ENCODE peak calls at places on chromosomes 7 and 10, in seven cellular contexts. R is fibroblast of lung, E is Karpas-422, Q is MM.1S, S is OCI-LY7, I is HCT116, J is neuronal stem cell. G is an unnamed sample. For H3K9me3, the result is how much of the 10 kb centered on the place peaks cover.

GRCh38 chr7:74598558-74598957 is 59.0 kb upstream of the GTF2I start:
- DNase-seq in E (no peak), R (peak), Q (no peak), I (no peak), S (no peak), J (no peak), G (peak)

GRCh38 chr10:58267713-58268453 is at the start of gene IPMK:
- DNase-seq in S (peak), E (peak), J (peak), R (peak), Q (peak), I (peak), G (peak)

GRCh38 chr7:154231732-154232131 is 179.5 kb downstream of the DPP6 start:
- DNase-seq in E (peak), S (peak), J (peak), I (no peak), R (no peak), Q (peak), G (peak)

GRCh38 chr7:123296965-123297364 is 97.2 kb upstream of the SLC13A1 start:
- DNase-seq in R (no peak), S (no peak), J (no peak), Q (no peak), I (no peak), E (no peak), G (no peak)

GRCh38 chr7:80478683-80479082 is 33.2 kb downstream of the GNAT3 start:
- DNase-seq in I (no peak), E (no peak), R (peak), J (no peak), S (no peak), Q (no peak), G (peak)

GRCh38 chr10:5590816-5591215 is 66.1 kb downstream of the CALML3 start:
- DNase-seq in R (no peak), I (no peak), J (no peak), E (no peak), S (no peak), Q (no peak), G (no peak)

GRCh38 chr7:30831936-30832335 is 60.7 kb downstream of the MINDY4 start:
- DNase-seq in R (no peak), E (no peak), S (no peak), J (no peak), Q (no peak), I (no peak), G (no peak)

GRCh38 chr10:124279882-124280281 is 138.8 kb downstream of the OAT start:
- DNase-seq in Q (no peak), R (no peak), J (no peak), E (no peak), S (no peak), I (no peak), G (no peak)

GRCh38 chr7:149294641-149295480 is 32.9 kb downstream of the ZNF783 start:
- DNase-seq in E (no peak), I (no peak), J (no peak), Q (no peak), S (no peak), R (no peak), G (no peak)

GRCh38 chr7:6227294-6227846 is 45.1 kb downstream of the CYTH3 start:
- DNase-seq in S (no peak), Q (no peak), R (peak), J (no peak), I (no peak), E (no peak), G (peak)

GRCh38 chr10:87816842-87817178 is 1.2 kb downstream of the ATAD1 start:
- DNase-seq in R (peak), Q (peak), S (no peak), J (no peak), I (no peak), E (no peak), G (peak)

GRCh38 chr7:102978280-102978679 is 65.5 kb downstream of the LRRC17 start:
- DNase-seq in R (peak), E (no peak), S (no peak), I (peak), Q (no peak), J (no peak), G (peak)

GRCh38 chr10:122083478-122084025 is 94.6 kb downstream of the TACC2 start:
- DNase-seq in R (no peak), J (no peak), I (no peak), Q (no peak), S (no peak), E (no peak), G (no peak)

GRCh38 chr7:46658281-46658680 is 737.2 kb upstream of the IGFBP3 start:
- DNase-seq in R (no peak), E (no peak), I (no peak), S (no peak), J (no peak), Q (no peak), G (peak)

GRCh38 chr7:36308031-36308430 is 81.6 kb upstream of the ANLN start:
- DNase-seq in I (no peak), J (no peak), R (no peak), S (no peak), Q (no peak), E (no peak), G (peak)

GRCh38 chr10:44182909-44183308 is 202.0 kb downstream of the CXCL12 start:
- DNase-seq in S (no peak), E (no peak), I (no peak), J (no peak), Q (no peak), R (no peak), G (no peak)

GRCh38 chr7:11727864-11728263 is 104.1 kb downstream of the THSD7A start:
- DNase-seq in I (no peak), J (no peak), E (no peak), R (peak), Q (no peak), S (no peak), G (peak)

GRCh38 chr10:14327535-14327934 is 3.2 kb downstream of the FRMD4A start:
- DNase-seq in S (no peak), J (no peak), R (no peak), Q (no peak), E (no peak), I (no peak), G (no peak)

GRCh38 chr10:121244791-121245190 is 353.5 kb downstream of the FGFR2 start:
- DNase-seq in E (no peak), R (no peak), S (no peak), J (no peak), I (no peak), Q (no peak), G (no peak)

GRCh38 chr10:114195079-114195478 is 15.9 kb downstream of the TDRD1 start:
- DNase-seq in Q (peak), R (no peak), E (no peak), J (no peak), S (no peak), I (no peak), G (no peak)

GRCh38 chr7:27125986-27126394 is 4.6 kb downstream of the HOXA4 start:
- DNase-seq in E (no peak), S (no peak), J (no peak), R (no peak), I (no peak), Q (no peak), G (no peak)

GRCh38 chr10:110852897-110853296 is 18.8 kb upstream of the PDCD4 start:
- DNase-seq in I (no peak), Q (no peak), R (no peak), E (no peak), J (no peak), S (no peak), G (peak)

GRCh38 chr10:75067272-75067671 is 44.2 kb upstream of the SAMD8 start:
- DNase-seq in E (no peak), R (no peak), J (no peak), S (no peak), I (no peak), Q (no peak), G (no peak)

GRCh38 chr7:40848541-40849221 is 713.9 kb downstream of the SUGCT start:
- DNase-seq in J (no peak), R (peak), E (no peak), Q (no peak), I (no peak), S (no peak), G (no peak)

GRCh38 chr10:48252354-48252650 is 22.2 kb downstream of the FRMPD2 start:
- DNase-seq in Q (no peak), I (no peak), J (no peak), R (no peak), E (no peak), S (no peak), G (no peak)

GRCh38 chr7:47422631-47423030 is 159.3 kb downstream of the TNS3 start:
- DNase-seq in Q (no peak), R (peak), I (no peak), J (no peak), S (no peak), E (no peak), G (no peak)

GRCh38 chr10:114708717-114709352 is 50.8 kb upstream of the ABLIM1 start:
- DNase-seq in Q (no peak), R (peak), J (no peak), I (peak), E (no peak), S (no peak), G (peak)

GRCh38 chr10:76150886-76151288 is 719.5 kb downstream of the LRMDA start:
- DNase-seq in R (no peak), E (no peak), Q (no peak), J (peak), I (no peak), S (no peak), G (no peak)

GRCh38 chr7:116706668-116707126 is 34.7 kb downstream of the MET start:
- DNase-seq in E (no peak), Q (no peak), R (peak), I (peak), J (no peak), S (no peak), G (peak)

GRCh38 chr7:16695621-16696237 is 49.7 kb downstream of the BZW2 start:
- DNase-seq in J (peak), I (peak), E (peak), R (peak), S (peak), Q (peak), G (peak)

GRCh38 chr10:131553581-131553980 is 242.1 kb upstream of the TCERG1L start:
- DNase-seq in Q (no peak), I (no peak), E (no peak), R (no peak), J (no peak), S (no peak), G (no peak)

GRCh38 chr10:95363303-95363912 is 72.6 kb upstream of the PDLIM1 start:
- DNase-seq in J (peak), R (peak), S (peak), I (peak), Q (peak), E (peak), G (peak)

GRCh38 chr7:115300228-115300870 is 378.5 kb downstream of the MDFIC start:
- DNase-seq in I (no peak), R (peak), J (no peak), S (no peak), E (no peak), Q (no peak), G (peak)

GRCh38 chr7:517848-518629 is 1.6 kb downstream of the PDGFA start:
- DNase-seq in S (no peak), R (peak), I (no peak), Q (no peak), E (no peak), J (peak), G (peak)

GRCh38 chr10:51162002-51162401 is 87.7 kb downstream of the PRKG1 start:
- DNase-seq in S (no peak), J (peak), R (peak), E (no peak), I (no peak), Q (no peak), G (no peak)

GRCh38 chr10:73338801-73339368 is 19.8 kb downstream of the CFAP70 start:
- DNase-seq in I (peak), R (no peak), E (peak), Q (no peak), J (no peak), S (no peak), G (peak)

GRCh38 chr10:17169807-17170206 is 31.7 kb downstream of the TRDMT1 start:
- DNase-seq in S (no peak), Q (no peak), E (no peak), I (no peak), J (no peak), R (no peak), G (no peak)

GRCh38 chr10:17174626-17175025 is 26.8 kb downstream of the TRDMT1 start:
- DNase-seq in I (no peak), J (no peak), R (no peak), S (no peak), E (no peak), Q (no peak), G (peak)

GRCh38 chr10:17166699-17167098 is 34.8 kb downstream of the TRDMT1 start:
- DNase-seq in E (no peak), Q (no peak), S (no peak), I (no peak), R (no peak), J (no peak), G (no peak)

GRCh38 chr10:17175551-17175950 is 25.9 kb downstream of the TRDMT1 start:
- DNase-seq in E (no peak), R (no peak), S (no peak), J (no peak), I (no peak), Q (no peak), G (peak)

GRCh38 chr10:17171131-17171530 is 30.3 kb downstream of the TRDMT1 start:
- DNase-seq in S (no peak), J (peak), Q (no peak), I (no peak), E (no peak), R (peak), G (no peak)
- H2AFZ ChIP-seq in S (no peak), J (no peak), Q (no peak), I (no peak), E (no peak), R (peak), G (no peak)

GRCh38 chr10:93867481-93867880 is 26.3 kb upstream of the SLC35G1 start:
- DNase-seq in Q (no peak), S (no peak), I (no peak), E (no peak), J (no peak), R (no peak), G (no peak)
- H3K9me3 ChIP-seq in Q (under half), S (under half), I (under half), E (under half), J (under half), R (under half), G (under half)

DNA sequence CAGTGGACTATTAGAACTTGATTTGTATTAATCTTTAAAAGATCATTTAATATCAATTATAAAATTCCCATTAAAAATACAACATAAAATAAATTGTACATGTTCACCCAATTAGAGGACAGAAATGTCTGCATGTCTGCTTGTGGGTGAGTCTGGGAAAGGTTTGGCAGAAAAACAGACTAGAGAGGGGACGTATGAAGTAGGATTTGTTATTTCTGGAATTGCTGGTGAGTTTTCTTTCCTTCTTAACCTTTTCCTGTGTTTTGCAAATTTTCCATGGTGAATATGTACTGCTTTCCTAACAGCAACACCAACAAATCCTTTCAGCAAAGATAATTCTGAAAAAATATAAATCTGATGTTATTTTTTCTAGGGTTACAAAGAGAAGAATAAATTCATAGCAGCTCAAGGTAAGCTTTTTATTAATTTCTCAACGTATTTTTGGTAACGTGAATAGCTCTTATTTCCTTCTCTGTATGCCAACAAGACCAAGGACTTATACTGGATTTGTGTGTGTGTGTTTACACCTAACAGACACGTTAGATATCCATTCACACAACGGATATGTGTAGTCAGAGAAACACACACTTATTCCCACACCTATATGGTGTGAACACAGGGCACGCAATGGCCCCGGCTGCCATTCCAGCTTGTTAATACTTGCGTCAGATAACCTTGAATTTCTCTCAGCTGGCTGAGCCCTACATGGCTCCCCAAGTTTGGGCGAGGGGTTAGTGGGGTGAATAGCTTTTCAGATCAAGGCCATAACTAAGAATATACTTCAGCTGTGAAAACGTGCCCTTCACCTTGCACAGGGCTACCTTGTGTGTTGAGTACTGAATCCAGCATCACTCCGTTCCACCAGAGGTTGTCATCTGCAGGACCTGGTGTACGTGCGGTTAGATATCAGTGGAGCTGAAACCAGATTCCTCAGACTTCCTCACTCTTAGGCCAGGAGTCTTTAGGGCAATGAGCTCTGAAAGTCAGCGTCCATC is 64.6 kb downstream of the MKI67 start:
- DNase-seq in R (no peak), S (no peak), Q (no peak), E (no peak), J (no peak), I (no peak), G (no peak)
- H2AFZ ChIP-seq in R (no peak), S (no peak), Q (no peak), E (peak), J (peak), I (no peak), G (no peak)

GRCh38 chr7:57651006-57651405 is 201.0 kb downstream of the ZNF716 start:
- DNase-seq in J (no peak), E (no peak), Q (no peak), I (no peak), S (no peak), R (no peak), G (no peak)
- H3K9me3 ChIP-seq in J (under half), E (under half), Q (under half), I (under half), S (under half), R (under half), G (under half)

DNA sequence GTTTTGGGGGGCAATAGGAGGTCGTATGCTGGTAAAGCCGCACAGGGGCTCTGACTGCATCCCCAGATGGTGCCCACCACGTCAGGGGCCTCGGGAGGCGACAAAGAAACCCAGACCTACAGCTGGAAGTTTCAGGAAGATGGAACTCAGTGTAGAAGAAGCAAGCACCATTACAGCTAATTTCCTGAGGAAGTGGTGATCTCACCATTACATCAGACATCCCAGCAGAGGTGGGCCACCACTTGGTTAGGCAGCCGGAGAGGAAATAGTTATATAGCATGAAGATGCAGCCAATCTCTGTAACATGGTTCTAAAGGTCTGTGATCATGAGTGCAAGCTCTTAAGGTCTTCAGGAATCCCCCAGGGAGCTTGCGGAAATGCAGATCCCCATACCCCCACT is 127.3 kb upstream of the PCBD1 start:
- DNase-seq in Q (no peak), R (no peak), S (no peak), J (no peak), I (no peak), E (no peak), G (no peak)
- H2AFZ ChIP-seq in Q (no peak), R (no peak), S (no peak), J (no peak), I (no peak), E (no peak), G (no peak)

DNA sequence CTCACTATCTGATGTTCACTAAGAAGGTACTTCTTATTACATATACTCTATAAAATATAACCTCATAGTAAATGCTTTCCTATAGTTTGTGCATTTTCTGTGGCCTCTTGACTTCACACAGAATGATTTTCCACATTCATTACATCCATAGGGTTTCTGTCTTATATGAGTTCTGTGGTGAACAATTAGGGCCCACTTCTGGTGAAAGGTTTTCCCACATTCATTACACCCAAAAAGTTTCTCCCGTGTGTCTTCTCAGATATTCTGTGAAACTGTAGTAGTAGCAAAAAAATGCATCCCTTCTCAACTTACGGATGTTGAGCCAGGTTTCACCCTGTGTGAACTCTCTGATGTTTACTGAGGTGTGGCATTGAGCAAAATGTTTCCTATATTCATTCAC is 119.3 kb downstream of the ZNF33B start:
- DNase-seq in E (no peak), I (no peak), S (no peak), R (no peak), J (no peak), Q (no peak), G (no peak)
- H3K9me3 ChIP-seq in E (half or more), I (under half), S (under half), R (under half), J (half or more), Q (under half), G (under half)